ENCODE peak calls at places on chromosomes 5 and 9, in five cellular contexts. J is HEK293T, B is HepG2, R is NT2/D1, T is GM12878. W is an unnamed sample.

GRCh38 chr9:107627771-107628170 is 138.2 kb upstream of the KLF4 start:
- DNase-seq in J (no peak), B (no peak), R (no peak), T (no peak), W (no peak)

GRCh38 chr9:9819886-9820285 is 792.9 kb downstream of the PTPRD start:
- DNase-seq in J (no peak), B (no peak), R (no peak), T (no peak), W (no peak)

GRCh38 chr9:135219676-135220600 is 132.5 kb downstream of the OLFM1 start:
- DNase-seq in J (no peak), B (no peak), R (no peak), T (no peak), W (no peak)

GRCh38 chr5:179793470-179794139 is at the start of gene LTC4S:
- DNase-seq in J (no peak), B (no peak), R (no peak), T (no peak), W (no peak)

GRCh38 chr9:16133032-16133431 is 580.2 kb downstream of the CCDC171 start:
- DNase-seq in J (no peak), B (no peak), R (no peak), T (no peak), W (no peak)

GRCh38 chr9:92723299-92723625 is 41.4 kb downstream of the BICD2 start:
- DNase-seq in J (no peak), B (no peak), R (no peak), T (no peak), W (no peak)

GRCh38 chr9:114869845-114870244 is 60.5 kb downstream of the TNFSF8 start:
- DNase-seq in J (no peak), B (peak), R (peak), T (no peak), W (peak)

GRCh38 chr5:103706939-103707682 is 144.5 kb upstream of the NUDT12 start:
- DNase-seq in J (no peak), B (no peak), R (no peak), T (no peak), W (no peak)

GRCh38 chr5:52989781-52990530 is 804 bp downstream of the ITGA2 start:
- DNase-seq in J (peak), B (no peak), R (no peak), T (no peak), W (no peak)

GRCh38 chr9:36214571-36214970 is 23.9 kb downstream of the CLTA start:
- DNase-seq in J (no peak), B (no peak), R (no peak), T (no peak), W (no peak)

GRCh38 chr9:116337015-116337414 is 183.4 kb downstream of the PAPPA start:
- DNase-seq in J (no peak), B (no peak), R (no peak), T (no peak), W (peak)

GRCh38 chr9:121259498-121259897 is 8.5 kb upstream of the GSN start:
- DNase-seq in J (no peak), B (no peak), R (no peak), T (no peak), W (no peak)

GRCh38 chr5:54205453-54205852 is 104.9 kb downstream of the ARL15 start:
- DNase-seq in J (no peak), B (no peak), R (no peak), T (no peak), W (no peak)

GRCh38 chr5:1686066-1686802 is 113.4 kb downstream of the MRPL36 start:
- DNase-seq in J (no peak), B (no peak), R (no peak), T (no peak), W (no peak)

GRCh38 chr5:1681955-1682354 is 117.7 kb downstream of the MRPL36 start:
- DNase-seq in J (no peak), B (no peak), R (no peak), T (no peak), W (peak)

GRCh38 chr5:1687301-1687970 is 112.2 kb downstream of the MRPL36 start:
- DNase-seq in J (no peak), B (no peak), R (no peak), T (no peak), W (no peak)

DNA sequence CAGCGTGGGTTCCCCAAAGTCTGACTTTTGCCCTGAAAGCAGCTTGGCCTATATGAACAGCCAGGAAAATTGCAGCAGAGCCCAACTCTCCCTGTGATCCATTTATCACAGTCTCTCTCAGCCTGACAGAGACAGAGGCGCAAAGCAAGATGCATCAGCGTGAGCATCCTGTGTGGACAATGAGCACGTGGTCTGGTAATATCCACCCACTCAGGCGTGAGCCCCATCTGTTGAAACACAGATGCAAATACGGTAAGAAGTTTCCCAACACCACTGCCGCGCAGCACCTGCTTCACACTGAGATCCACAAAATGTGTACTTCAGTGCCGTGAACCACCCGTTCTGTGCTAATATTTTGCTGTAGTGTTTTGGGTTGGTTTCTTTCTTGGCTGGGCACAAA is 114.6 kb downstream of the MRPL36 start:
- DNase-seq in J (no peak), B (no peak), R (no peak), T (no peak), W (peak)
- TF ChIP-seq SUZ12 in J (no peak), B (no peak), R (no peak), T (no peak), W (no peak)

GRCh38 chr5:94692610-94693009 is 74.1 kb downstream of the SLF1 start:
- DNase-seq in J (no peak), B (no peak), R (no peak), T (no peak), W (no peak)

GRCh38 chr5:94693845-94694370 is 75.4 kb downstream of the SLF1 start:
- DNase-seq in J (no peak), B (no peak), R (no peak), T (no peak), W (no peak)

GRCh38 chr5:94693043-94693822 is 74.8 kb downstream of the SLF1 start:
- DNase-seq in J (no peak), B (peak), R (no peak), T (no peak), W (no peak)

GRCh38 chr5:94691947-94692346 is 73.5 kb downstream of the SLF1 start:
- DNase-seq in J (peak), B (peak), R (no peak), T (no peak), W (no peak)

GRCh38 chr5:94694671-94695070 is 76.2 kb downstream of the SLF1 start:
- DNase-seq in J (no peak), B (no peak), R (no peak), T (no peak), W (no peak)
- TF ChIP-seq SUZ12 in J (no peak), B (no peak), R (no peak), T (no peak), W (no peak)

DNA sequence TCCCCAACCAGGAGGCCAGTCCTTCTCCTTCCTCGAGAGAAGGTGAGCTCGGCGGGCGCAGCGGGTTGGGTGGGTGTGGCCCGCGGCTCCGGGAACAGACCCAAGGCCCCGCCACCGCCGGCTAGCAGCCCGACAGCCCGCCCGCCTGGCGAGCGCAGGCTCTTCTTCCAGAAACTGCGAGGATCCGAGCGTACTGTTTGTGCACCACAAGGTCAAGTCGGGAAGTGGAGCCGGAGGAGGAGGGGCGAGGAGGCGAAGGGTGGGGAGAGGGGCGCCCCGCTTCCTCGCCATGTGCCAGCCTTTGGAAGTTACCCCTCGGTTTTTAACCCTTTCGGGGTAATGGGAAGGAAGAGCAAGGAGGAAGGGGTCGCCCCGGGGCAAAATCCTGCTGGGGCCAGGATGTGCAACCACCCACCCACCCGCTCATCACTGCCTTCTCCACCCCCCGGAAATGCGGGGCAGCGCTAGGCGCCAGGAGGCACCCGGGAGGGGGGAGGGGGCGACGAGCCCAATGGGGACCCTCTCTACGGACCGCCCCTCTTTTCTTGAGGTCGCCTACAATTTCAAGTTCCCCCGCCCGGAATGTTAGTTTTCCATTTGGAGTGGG is 1.1 kb upstream of the JADE2 start:
- DNase-seq in J (peak), B (no peak), R (peak), T (no peak), W (peak)
- TF ChIP-seq SUZ12 in J (no peak), B (no peak), R (no peak), T (no peak), W (no peak)

GRCh38 chr5:169200086-169200778 is 100.7 kb downstream of the SLIT3 start:
- DNase-seq in J (no peak), B (no peak), R (no peak), T (no peak), W (no peak)
- TF ChIP-seq SUZ12 in J (no peak), B (no peak), R (no peak), T (no peak), W (no peak)

DNA sequence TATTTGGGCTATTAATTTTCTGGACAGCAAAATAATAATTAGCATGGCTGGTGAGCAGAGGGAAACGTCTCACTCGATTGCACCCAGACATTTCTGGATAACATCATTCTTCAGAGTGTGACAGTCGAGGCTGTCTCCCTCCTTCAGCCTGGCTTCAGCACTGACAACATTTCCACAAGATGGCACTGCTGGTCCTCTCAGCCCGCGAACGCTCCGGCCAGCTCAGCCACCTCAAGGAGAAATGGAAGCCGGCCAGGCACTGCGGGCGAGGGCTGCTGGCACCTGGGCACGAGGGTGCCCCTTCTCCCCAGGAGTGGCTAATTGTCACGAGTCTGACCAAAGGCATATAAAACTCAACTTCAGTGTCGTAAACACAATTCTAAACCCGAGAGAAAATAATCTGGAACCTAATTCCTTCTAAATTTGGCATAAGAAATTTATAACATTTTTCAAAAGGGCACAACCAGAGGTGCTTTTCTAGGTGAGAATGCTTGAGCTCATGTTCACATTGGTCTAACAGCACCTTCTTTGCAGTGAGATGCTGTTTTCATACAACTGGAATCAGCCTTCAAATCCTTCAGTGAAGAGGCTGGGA is 65.9 kb downstream of the DAP start:
- DNase-seq in J (peak), B (peak), R (peak), T (no peak), W (peak)
- TF ChIP-seq SUZ12 in J (no peak), B (no peak), R (no peak), T (no peak), W (no peak)

DNA sequence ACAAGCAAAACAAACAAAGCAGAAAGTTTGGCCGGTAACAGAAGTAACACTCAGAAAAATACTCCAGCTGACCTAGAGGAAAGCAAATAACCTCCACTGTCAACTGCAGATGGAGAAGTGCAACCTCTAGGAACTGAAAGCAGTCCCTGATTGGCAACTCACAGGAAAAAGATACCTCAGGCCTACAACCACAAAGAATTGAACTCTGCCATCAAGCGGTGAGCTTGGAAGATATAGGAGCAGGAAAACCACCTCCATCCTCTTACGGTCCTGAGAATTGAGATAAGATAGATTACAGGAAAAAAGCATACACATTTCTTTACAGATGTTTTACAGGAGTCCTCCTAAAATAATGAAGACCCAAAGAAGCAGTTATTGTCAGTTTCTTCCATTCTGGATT is 184.5 kb downstream of the PDZD2 start:
- DNase-seq in J (no peak), B (no peak), R (no peak), T (no peak), W (no peak)
- TF ChIP-seq SUZ12 in J (no peak), B (no peak), R (no peak), T (no peak), W (no peak)

W was measured in H1.